ENCODE peak calls at places on chromosomes 11 and 22, in six cellular contexts. One of them, this sample, is unnamed.

GRCh38 chr11:74550991-74551753 is 41.2 kb upstream of the POLD3 start:
- DNase-seq in psoas muscle: no peak
- DNase-seq in HFF-Myc: no peak
- DNase-seq in PC-3: no peak
- DNase-seq in lung: no peak
- DNase-seq in A549: no peak
- DNase-seq in this sample: no peak

GRCh38 chr22:48894064-48894671 is 933.5 kb downstream of the BRD1 start:
- DNase-seq in psoas muscle: no peak
- DNase-seq in HFF-Myc: no peak
- DNase-seq in PC-3: no peak
- DNase-seq in lung: no peak
- DNase-seq in A549: no peak
- DNase-seq in this sample: no peak

GRCh38 chr22:32723632-32724031 is 77.9 kb upstream of the TIMP3 start:
- DNase-seq in psoas muscle: peak
- DNase-seq in HFF-Myc: peak
- DNase-seq in PC-3: no peak
- DNase-seq in lung: peak
- DNase-seq in A549: no peak
- DNase-seq in this sample: peak

GRCh38 chr11:111531156-111531555 is 9.4 kb upstream of the LAYN start:
- DNase-seq in psoas muscle: no peak
- DNase-seq in HFF-Myc: no peak
- DNase-seq in PC-3: peak
- DNase-seq in lung: no peak
- DNase-seq in A549: no peak
- DNase-seq in this sample: no peak

GRCh38 chr22:47207387-47207786 is 444.9 kb downstream of the TBC1D22A start:
- DNase-seq in psoas muscle: no peak
- DNase-seq in HFF-Myc: no peak
- DNase-seq in PC-3: no peak
- DNase-seq in lung: peak
- DNase-seq in A549: no peak
- DNase-seq in this sample: no peak

GRCh38 chr22:29690481-29690880 is 29.3 kb upstream of the CABP7 start:
- DNase-seq in psoas muscle: no peak
- DNase-seq in HFF-Myc: no peak
- DNase-seq in PC-3: no peak
- DNase-seq in lung: no peak
- DNase-seq in A549: no peak
- DNase-seq in this sample: no peak

GRCh38 chr11:119709171-119709570 is 19.8 kb downstream of the NECTIN1 start:
- DNase-seq in psoas muscle: no peak
- DNase-seq in HFF-Myc: no peak
- DNase-seq in PC-3: no peak
- DNase-seq in lung: no peak
- DNase-seq in A549: no peak
- DNase-seq in this sample: no peak

GRCh38 chr22:43449831-43450225 is 38.0 kb downstream of the MPPED1 start:
- DNase-seq in psoas muscle: no peak
- DNase-seq in HFF-Myc: no peak
- DNase-seq in PC-3: no peak
- DNase-seq in lung: no peak
- DNase-seq in A549: no peak
- DNase-seq in this sample: no peak

GRCh38 chr22:47613606-47614350 is 851.3 kb downstream of the TBC1D22A start:
- DNase-seq in psoas muscle: no peak
- DNase-seq in HFF-Myc: no peak
- DNase-seq in PC-3: no peak
- DNase-seq in lung: no peak
- DNase-seq in A549: no peak
- DNase-seq in this sample: no peak

GRCh38 chr11:105935791-105936190 is 86.2 kb downstream of the MSANTD4 start:
- DNase-seq in psoas muscle: no peak
- DNase-seq in HFF-Myc: peak
- DNase-seq in PC-3: peak
- DNase-seq in lung: no peak
- DNase-seq in A549: no peak
- DNase-seq in this sample: no peak

GRCh38 chr11:55624531-55624930 is 10.4 kb upstream of the OR4P4 start:
- DNase-seq in psoas muscle: no peak
- DNase-seq in HFF-Myc: no peak
- DNase-seq in PC-3: peak
- DNase-seq in lung: no peak
- DNase-seq in A549: no peak
- DNase-seq in this sample: no peak

GRCh38 chr22:50182176-50183081 is 3.3 kb upstream of the TRABD start:
- DNase-seq in psoas muscle: no peak
- DNase-seq in HFF-Myc: no peak
- DNase-seq in PC-3: no peak
- DNase-seq in lung: no peak
- DNase-seq in A549: no peak
- DNase-seq in this sample: no peak

GRCh38 chr11:69874178-69874983 is 55.2 kb upstream of the FGF3 start:
- DNase-seq in psoas muscle: no peak
- DNase-seq in HFF-Myc: no peak
- DNase-seq in PC-3: no peak
- DNase-seq in lung: no peak
- DNase-seq in A549: no peak
- DNase-seq in this sample: no peak

GRCh38 chr22:50734343-50734771 is 3.6 kb upstream of the ACR start:
- DNase-seq in psoas muscle: no peak
- DNase-seq in HFF-Myc: no peak
- DNase-seq in PC-3: no peak
- DNase-seq in lung: no peak
- DNase-seq in A549: no peak
- DNase-seq in this sample: no peak

GRCh38 chr11:11979487-11980117 is 28.8 kb downstream of the DKK3 start:
- DNase-seq in psoas muscle: no peak
- DNase-seq in HFF-Myc: no peak
- DNase-seq in PC-3: peak
- DNase-seq in lung: no peak
- DNase-seq in A549: peak
- DNase-seq in this sample: no peak

GRCh38 chr22:20319041-20319744 is 667 bp downstream of the DGCR6L start:
- DNase-seq in psoas muscle: no peak
- DNase-seq in HFF-Myc: no peak
- DNase-seq in PC-3: no peak
- DNase-seq in lung: peak
- DNase-seq in A549: no peak
- DNase-seq in this sample: no peak

GRCh38 chr11:104163100-104164027 is 583 bp downstream of the PDGFD start:
- DNase-seq in psoas muscle: peak
- DNase-seq in HFF-Myc: no peak
- DNase-seq in PC-3: no peak
- DNase-seq in lung: no peak
- DNase-seq in A549: peak
- DNase-seq in this sample: no peak

GRCh38 chr11:61844909-61845565 is 16.9 kb downstream of the FADS2 start:
- DNase-seq in psoas muscle: no peak
- DNase-seq in HFF-Myc: no peak
- DNase-seq in PC-3: no peak
- DNase-seq in lung: no peak
- DNase-seq in A549: no peak
- DNase-seq in this sample: no peak

GRCh38 chr22:26995222-26995621 is 337.8 kb downstream of the MIAT start:
- DNase-seq in psoas muscle: no peak
- DNase-seq in HFF-Myc: no peak
- DNase-seq in PC-3: no peak
- DNase-seq in lung: no peak
- DNase-seq in A549: no peak
- DNase-seq in this sample: no peak

GRCh38 chr22:50473855-50474671 is 772 bp downstream of the SBF1 start:
- DNase-seq in psoas muscle: peak
- DNase-seq in HFF-Myc: no peak
- DNase-seq in PC-3: peak
- DNase-seq in lung: no peak
- DNase-seq in A549: no peak
- DNase-seq in this sample: no peak

GRCh38 chr11:130478881-130479280 is 30.4 kb downstream of the ADAMTS15 start:
- DNase-seq in psoas muscle: no peak
- DNase-seq in HFF-Myc: no peak
- DNase-seq in PC-3: no peak
- DNase-seq in lung: peak
- DNase-seq in A549: no peak
- DNase-seq in this sample: no peak

GRCh38 chr11:130476922-130477491 is 28.6 kb downstream of the ADAMTS15 start:
- DNase-seq in psoas muscle: no peak
- DNase-seq in HFF-Myc: no peak
- DNase-seq in PC-3: no peak
- DNase-seq in lung: no peak
- DNase-seq in A549: no peak
- DNase-seq in this sample: no peak

GRCh38 chr11:130476200-130476921 is 27.9 kb downstream of the ADAMTS15 start:
- DNase-seq in psoas muscle: no peak
- DNase-seq in HFF-Myc: no peak
- DNase-seq in PC-3: no peak
- DNase-seq in lung: no peak
- DNase-seq in A549: no peak
- DNase-seq in this sample: no peak

GRCh38 chr11:130477646-130478203 is 29.3 kb downstream of the ADAMTS15 start:
- DNase-seq in psoas muscle: no peak
- DNase-seq in HFF-Myc: no peak
- DNase-seq in PC-3: no peak
- DNase-seq in lung: peak
- DNase-seq in A549: no peak
- DNase-seq in this sample: no peak

DNA sequence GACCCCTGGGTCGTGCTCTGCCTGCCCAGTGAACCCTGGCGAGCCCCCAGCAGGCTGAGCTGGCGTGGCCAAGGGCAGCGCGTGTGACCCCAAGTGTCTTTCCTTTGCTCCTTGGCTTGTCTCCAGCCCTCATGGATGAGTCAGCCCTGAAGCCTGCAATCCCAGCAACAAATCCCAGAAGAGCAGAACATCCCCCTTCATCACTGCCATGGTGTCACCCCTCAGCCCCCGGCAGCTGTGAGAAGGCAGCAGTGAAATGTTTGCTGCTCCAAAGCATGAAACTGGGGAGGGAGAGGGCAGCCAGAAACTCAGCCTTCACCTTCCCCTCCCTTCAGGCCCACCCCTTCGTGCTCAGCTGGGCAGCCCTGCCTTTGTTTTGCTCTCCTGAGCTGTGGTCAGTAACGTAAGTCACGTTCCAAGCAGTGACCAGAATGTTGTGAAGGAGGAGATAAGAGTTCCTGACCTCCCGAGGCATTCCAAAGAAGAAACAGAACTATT is 29.8 kb downstream of the ADAMTS15 start:
- DNase-seq in psoas muscle: peak
- DNase-seq in HFF-Myc: peak
- DNase-seq in PC-3: peak
- DNase-seq in lung: peak
- DNase-seq in A549: peak
- DNase-seq in this sample: peak
- H3K4me3 ChIP-seq in psoas muscle: no peak
- H3K4me3 ChIP-seq in HFF-Myc: no peak
- H3K4me3 ChIP-seq in PC-3: no peak
- H3K4me3 ChIP-seq in lung: no peak
- H3K4me3 ChIP-seq in A549: no peak
- H3K4me3 ChIP-seq in this sample: no peak

DNA sequence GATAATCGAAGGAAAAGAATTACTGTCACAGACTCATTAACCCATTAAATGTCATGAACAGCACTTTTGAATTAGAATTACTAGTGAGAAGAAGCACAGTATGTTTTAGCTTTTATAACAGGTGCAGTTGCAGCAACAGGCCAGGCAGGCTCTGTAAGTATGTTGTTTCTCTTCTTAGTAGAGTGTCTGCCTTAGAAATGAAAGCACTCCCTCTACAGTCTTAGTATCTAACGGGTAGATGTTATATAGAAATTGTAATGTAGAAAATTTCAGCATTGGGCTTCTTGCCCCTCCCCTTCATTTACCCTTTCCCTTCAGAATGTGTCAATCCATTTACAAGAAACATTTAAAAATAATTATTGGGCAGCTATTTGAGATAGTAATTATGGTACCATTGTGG is 87.4 kb downstream of the HIPK3 start:
- DNase-seq in psoas muscle: no peak
- DNase-seq in HFF-Myc: no peak
- DNase-seq in PC-3: peak
- DNase-seq in lung: no peak
- DNase-seq in A549: peak
- DNase-seq in this sample: no peak
- TF ChIP-seq CTCF in psoas muscle: peak
- TF ChIP-seq CTCF in HFF-Myc: no peak
- TF ChIP-seq CTCF in PC-3: no peak
- TF ChIP-seq CTCF in lung: no peak
- TF ChIP-seq CTCF in A549: no peak
- TF ChIP-seq CTCF in this sample: no peak

DNA sequence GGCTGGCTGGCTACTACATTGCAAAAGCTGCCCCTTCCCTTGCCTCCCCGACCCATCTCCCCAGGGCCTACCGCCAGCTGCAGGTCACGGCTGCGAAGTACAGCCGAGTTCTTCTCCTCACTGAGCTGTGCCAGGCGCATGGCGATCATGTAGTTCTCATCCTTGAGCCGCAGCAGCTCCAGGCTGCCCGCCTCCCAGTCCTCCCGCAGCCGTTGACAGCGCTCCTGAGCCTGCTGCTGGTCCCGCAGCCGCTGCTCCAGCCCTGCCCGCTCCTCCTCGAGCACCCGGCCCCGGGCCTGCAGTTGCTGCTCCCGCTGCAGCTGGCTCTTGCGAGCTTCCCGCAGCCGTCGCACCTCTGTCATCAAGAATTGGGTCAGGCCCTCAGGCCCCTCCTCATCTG is 3.3 kb downstream of the CARD10 start:
- DNase-seq in psoas muscle: no peak
- DNase-seq in HFF-Myc: no peak
- DNase-seq in PC-3: no peak
- DNase-seq in lung: no peak
- DNase-seq in A549: no peak
- DNase-seq in this sample: no peak
- H3K4me3 ChIP-seq in psoas muscle: no peak
- H3K4me3 ChIP-seq in HFF-Myc: no peak
- H3K4me3 ChIP-seq in PC-3: no peak
- H3K4me3 ChIP-seq in lung: no peak
- H3K4me3 ChIP-seq in A549: no peak
- H3K4me3 ChIP-seq in this sample: no peak

GRCh38 chr11:3840870-3841425 is at the start of gene RHOG:
- DNase-seq in psoas muscle: peak
- DNase-seq in HFF-Myc: no peak
- DNase-seq in PC-3: peak
- DNase-seq in lung: peak
- DNase-seq in A549: peak
- DNase-seq in this sample: no peak

GRCh38 chr11:3840289-3840869 is 380 bp downstream of the RHOG start:
- DNase-seq in psoas muscle: no peak
- DNase-seq in HFF-Myc: no peak
- DNase-seq in PC-3: no peak
- DNase-seq in lung: no peak
- DNase-seq in A549: no peak
- DNase-seq in this sample: no peak

GRCh38 chr11:3837793-3838192 is 3.0 kb downstream of the RHOG start:
- DNase-seq in psoas muscle: no peak
- DNase-seq in HFF-Myc: no peak
- DNase-seq in PC-3: no peak
- DNase-seq in lung: peak
- DNase-seq in A549: no peak
- DNase-seq in this sample: no peak

GRCh38 chr11:3836903-3837302 is 3.9 kb downstream of the RHOG start:
- DNase-seq in psoas muscle: peak
- DNase-seq in HFF-Myc: no peak
- DNase-seq in PC-3: no peak
- DNase-seq in lung: no peak
- DNase-seq in A549: no peak
- DNase-seq in this sample: no peak

GRCh38 chr11:3838504-3838903 is 2.3 kb downstream of the RHOG start:
- DNase-seq in psoas muscle: no peak
- DNase-seq in HFF-Myc: no peak
- DNase-seq in PC-3: no peak
- DNase-seq in lung: no peak
- DNase-seq in A549: no peak
- DNase-seq in this sample: no peak
- TF ChIP-seq CTCF in psoas muscle: no peak
- TF ChIP-seq CTCF in HFF-Myc: no peak
- TF ChIP-seq CTCF in PC-3: no peak
- TF ChIP-seq CTCF in lung: no peak
- TF ChIP-seq CTCF in A549: no peak
- TF ChIP-seq CTCF in this sample: no peak

This sample was measured in AG04449.